ENCODE peak calls at places on chromosomes 16 and 17, in nine cellular contexts. B, G, I, V, T, L, N, E and K are unnamed samples.

GRCh38 chr16:56950881-56951771 is 10.6 kb upstream of the CETP start:
- DNase-seq in B (no peak), G (peak; percentile 74), I (no peak), V (peak; percentile 75), T (peak; percentile 72), L (peak; percentile 90), N (peak; percentile 70), E (peak; percentile 23), K (no peak)

GRCh38 chr16:11581677-11582076 is 5.0 kb downstream of the LITAF start:
- DNase-seq in B (no peak), G (no peak), I (no peak), V (no peak), T (no peak), L (no peak), N (no peak), E (no peak), K (no peak)

GRCh38 chr16:73530529-73530928 is 482.6 kb upstream of the ZFHX3 start:
- DNase-seq in B (no peak), G (no peak), I (no peak), V (no peak), T (no peak), L (no peak), N (no peak), E (no peak), K (no peak)

GRCh38 chr16:56910654-56911539 is 21.0 kb upstream of the HERPUD1 start:
- DNase-seq in B (no peak), G (peak; percentile 85), I (no peak), V (peak; percentile 41), T (no peak), L (peak; percentile 63), N (no peak), E (no peak), K (peak; percentile 49)

GRCh38 chr17:47120521-47121095 is 68.5 kb downstream of the CDC27 start:
- DNase-seq in B (no peak), G (no peak), I (no peak), V (no peak), T (no peak), L (no peak), N (no peak), E (no peak), K (no peak)

GRCh38 chr17:2083613-2084128 is 28.8 kb downstream of the HIC1 start:
- DNase-seq in B (no peak), G (peak; percentile 81), I (peak; percentile 38), V (peak; percentile 77), T (peak; percentile 59), L (no peak), N (no peak), E (no peak), K (no peak)

GRCh38 chr16:65318138-65318537 is 196.3 kb upstream of the CDH11 start:
- DNase-seq in B (no peak), G (no peak), I (no peak), V (no peak), T (no peak), L (no peak), N (no peak), E (no peak), K (no peak)

GRCh38 chr16:491225-491919 is 36.1 kb upstream of the CAPN15 start:
- DNase-seq in B (no peak), G (no peak), I (no peak), V (no peak), T (no peak), L (no peak), N (no peak), E (no peak), K (no peak)

GRCh38 chr17:22411185-22411784 is 719.0 kb downstream of the KCNJ18 start:
- DNase-seq in B (no peak), G (no peak), I (no peak), V (no peak), T (no peak), L (no peak), N (no peak), E (no peak), K (no peak)

GRCh38 chr17:60047046-60047445 is 31.7 kb downstream of the HEATR6 start:
- DNase-seq in B (no peak), G (no peak), I (no peak), V (no peak), T (no peak), L (no peak), N (no peak), E (no peak), K (no peak)

GRCh38 chr16:24540575-24541240 is 1.3 kb downstream of the RBBP6 start:
- DNase-seq in B (no peak), G (peak; percentile 29), I (no peak), V (no peak), T (no peak), L (peak; percentile 72), N (no peak), E (no peak), K (no peak)

GRCh38 chr17:16371742-16372141 is 9.1 kb upstream of the UBB start:
- DNase-seq in B (peak; percentile 37), G (no peak), I (no peak), V (no peak), T (no peak), L (no peak), N (no peak), E (no peak), K (peak; percentile 80)

GRCh38 chr16:1972490-1972877 is 631 bp downstream of the TBL3 start:
- DNase-seq in B (no peak), G (no peak), I (no peak), V (peak; percentile 70), T (peak; percentile 33), L (no peak), N (no peak), E (no peak), K (no peak)

GRCh38 chr16:7086842-7087616 is 245.6 kb upstream of the RBFOX1 start:
- DNase-seq in B (peak; percentile 10), G (peak; percentile 2), I (peak; percentile 10), V (no peak), T (no peak), L (no peak), N (no peak), E (peak; percentile 33), K (no peak)

GRCh38 chr16:31354394-31355291 is at the start of gene ITGAX:
- DNase-seq in B (peak; percentile 13), G (peak; percentile 82), I (peak; percentile 25), V (peak; percentile 92), T (peak; percentile 72), L (no peak), N (peak; percentile 49), E (peak; percentile 54), K (no peak)

GRCh38 chr16:52624891-52625290 is 77.9 kb upstream of the TOX3 start:
- DNase-seq in B (no peak), G (no peak), I (no peak), V (no peak), T (no peak), L (no peak), N (no peak), E (no peak), K (no peak)
- TF ChIP-seq CTCF in B (no peak), G (no peak), I (no peak), V (no peak), T (no peak), L (no peak), N (no peak), E (no peak), K (no peak)

DNA sequence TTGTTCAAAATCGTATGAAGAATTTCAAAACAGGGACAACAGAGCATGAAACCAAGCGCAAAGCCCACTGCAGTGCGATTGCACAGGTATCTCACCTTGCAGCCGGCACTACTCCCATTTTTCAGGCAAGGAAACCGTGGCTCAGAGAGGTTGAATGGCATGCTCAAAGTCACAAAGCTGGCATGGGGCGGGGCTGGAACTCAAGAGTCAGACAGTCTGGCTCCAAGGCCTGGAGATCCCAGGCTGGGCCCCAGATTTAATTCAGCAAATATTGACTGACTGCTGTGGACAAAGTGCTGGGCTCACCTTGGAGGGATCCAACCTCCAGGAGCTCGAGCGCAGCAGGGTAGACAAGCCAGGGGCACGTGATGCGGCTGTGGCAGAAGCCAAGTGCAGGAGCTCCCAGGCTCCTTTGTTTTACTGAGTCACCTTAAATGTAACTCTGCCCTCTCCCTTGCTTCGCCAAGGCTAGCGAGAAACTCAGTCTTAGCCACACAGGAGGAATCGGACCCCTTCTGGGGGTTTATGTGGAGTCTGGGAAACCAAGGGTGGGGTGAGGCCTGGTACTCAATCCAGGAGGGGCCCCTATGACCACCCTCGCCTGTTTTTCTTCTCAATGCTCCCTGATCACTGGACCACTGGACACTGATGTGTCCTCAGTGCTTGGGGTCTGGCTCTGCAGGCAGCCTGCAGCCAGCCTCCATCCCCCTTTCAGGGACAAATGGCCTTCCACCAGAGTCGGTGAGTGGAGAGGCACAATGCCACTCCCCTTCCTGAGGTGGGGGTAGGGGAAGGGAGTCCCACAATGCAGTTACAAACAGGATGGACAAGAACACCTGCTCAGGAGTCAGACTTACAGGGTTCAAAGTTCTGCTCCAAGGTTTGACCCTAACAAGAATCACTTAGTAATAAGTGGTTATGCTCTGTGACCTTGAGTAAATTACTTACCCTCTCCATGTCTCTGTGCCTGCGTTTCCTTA is 3.9 kb upstream of the SPATA20 start:
- DNase-seq in B (no peak), G (no peak), I (no peak), V (peak; percentile 85), T (peak; percentile 95), L (no peak), N (peak; percentile 94), E (no peak), K (no peak)
- H3K4me3 ChIP-seq in B (no peak overlapping the region), G (no peak overlapping the region), I (peak overlapping the region; percentile 47), V (peak overlapping the region; percentile 63), T (no peak overlapping the region), L (peak overlapping the region; percentile 67), N (no peak overlapping the region), E (peak overlapping the region; percentile 64), K (peak overlapping the region; percentile 68)

DNA sequence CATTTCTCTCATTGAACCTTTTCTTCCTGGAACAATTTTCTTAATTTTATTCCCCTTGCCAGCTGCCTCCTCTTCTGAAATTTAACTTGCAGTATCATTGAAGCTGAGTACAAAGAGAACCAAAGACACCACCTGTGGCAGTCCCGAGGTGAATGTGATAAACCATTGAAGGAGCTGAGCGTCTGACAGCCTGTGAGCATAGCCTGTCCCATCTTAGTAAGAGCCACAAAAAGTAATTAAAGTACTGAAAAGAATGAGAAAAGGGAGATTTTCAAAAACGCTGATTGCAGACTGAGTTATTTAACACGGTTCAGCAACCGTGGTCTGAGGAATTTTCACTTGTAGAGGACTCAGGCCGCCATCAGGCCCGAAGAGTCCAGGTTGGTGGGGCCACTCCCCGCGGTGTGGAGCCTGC is 27.2 kb upstream of the ST6GALNAC1 start:
- DNase-seq in B (no peak), G (no peak), I (no peak), V (no peak), T (no peak), L (no peak), N (no peak), E (no peak), K (no peak)
- H3K27ac ChIP-seq in B (no peak overlapping the region), G (no peak overlapping the region), I (peak overlapping the region; percentile 76), V (peak overlapping the region; percentile 80), T (peak overlapping the region; percentile 82), L (peak overlapping the region; percentile 29), N (peak overlapping the region; percentile 93), E (peak overlapping the region; percentile 93), K (no peak overlapping the region)

DNA sequence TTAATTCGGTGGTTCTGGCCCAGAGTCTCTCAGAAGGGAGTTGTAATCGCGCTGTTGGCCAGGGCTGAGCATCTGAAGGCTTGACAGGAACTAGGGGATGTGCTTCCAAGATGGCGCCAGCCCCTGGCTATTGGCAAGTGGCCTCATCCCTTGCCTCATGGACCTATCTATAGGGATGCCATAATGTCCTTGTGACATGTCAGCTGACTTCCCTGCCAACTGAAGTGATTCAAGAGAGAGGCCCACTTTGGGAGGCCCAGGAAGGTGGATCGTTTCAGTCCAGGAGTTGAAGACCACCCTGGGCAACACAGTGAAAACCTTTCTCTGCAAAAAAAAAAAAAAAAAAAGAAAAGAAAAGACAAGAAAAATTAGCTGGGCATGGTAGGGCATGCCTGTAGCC is 15.0 kb upstream of the C16orf87 start:
- DNase-seq in B (no peak), G (no peak), I (no peak), V (no peak), T (no peak), L (no peak), N (no peak), E (no peak), K (no peak)
- TF ChIP-seq CTCF in B (no peak), G (no peak), I (no peak), V (no peak), T (no peak), L (no peak), N (no peak), E (no peak), K (no peak)